ENCODE peak calls at places on chromosome 9, in seven cellular contexts. M is IMR-90, Y is right lobe of liver, S is HCT116, X is testis, I is spleen, U is ovary. J is an unnamed sample.

GRCh38 chr9:76620586-76620985 is 143.7 kb upstream of the PCA3 start:
- DNase-seq in M (no peak), Y (no peak), S (no peak), X (no peak), I (no peak), U (no peak), J (no peak)

GRCh38 chr9:107144475-107144874 is 138.6 kb upstream of the RAD23B start:
- DNase-seq in M (no peak), Y (no peak), S (no peak), X (no peak), I (no peak), U (no peak), J (no peak)

GRCh38 chr9:136412912-136413420 is 2.5 kb downstream of the PMPCA start:
- DNase-seq in M (no peak), Y (no peak), S (no peak), X (no peak), I (no peak), U (no peak), J (no peak)

GRCh38 chr9:85425153-85425611 is 316.6 kb downstream of the AGTPBP1 start:
- DNase-seq in M (no peak), Y (peak), S (peak), X (peak), I (no peak), U (peak), J (peak)

GRCh38 chr9:137988051-137988450 is 110.5 kb downstream of the CACNA1B start:
- DNase-seq in M (no peak), Y (no peak), S (no peak), X (peak), I (peak), U (no peak), J (no peak)

GRCh38 chr9:113985968-113986585 is 92.0 kb downstream of the AMBP start:
- DNase-seq in M (peak), Y (no peak), S (no peak), X (no peak), I (no peak), U (no peak), J (no peak)

GRCh38 chr9:15999422-16000339 is 446.8 kb downstream of the CCDC171 start:
- DNase-seq in M (peak), Y (no peak), S (peak), X (no peak), I (no peak), U (no peak), J (no peak)

GRCh38 chr9:126049088-126049487 is 277.5 kb upstream of the MVB12B start:
- DNase-seq in M (no peak), Y (no peak), S (no peak), X (no peak), I (no peak), U (no peak), J (no peak)

GRCh38 chr9:20604561-20604960 is 17.7 kb downstream of the MLLT3 start:
- DNase-seq in M (peak), Y (no peak), S (no peak), X (no peak), I (no peak), U (no peak), J (no peak)

GRCh38 chr9:137317021-137317978 is 15.2 kb upstream of the NRARP start:
- DNase-seq in M (no peak), Y (no peak), S (no peak), X (no peak), I (peak), U (peak), J (no peak)

GRCh38 chr9:136926154-136926704 is 18.3 kb downstream of the FBXW5 start:
- DNase-seq in M (no peak), Y (no peak), S (no peak), X (no peak), I (no peak), U (no peak), J (no peak)

GRCh38 chr9:136659861-136660784 is 2.6 kb upstream of the EGFL7 start:
- DNase-seq in M (no peak), Y (peak), S (no peak), X (no peak), I (peak), U (no peak), J (no peak)

GRCh38 chr9:105044458-105044857 is 116.5 kb upstream of the ABCA1 start:
- DNase-seq in M (no peak), Y (no peak), S (no peak), X (peak), I (no peak), U (no peak), J (no peak)

GRCh38 chr9:107587175-107587963 is 97.8 kb upstream of the KLF4 start:
- DNase-seq in M (no peak), Y (peak), S (no peak), X (no peak), I (peak), U (peak), J (no peak)

GRCh38 chr9:13054381-13054780 is 225.1 kb downstream of the MPDZ start:
- DNase-seq in M (no peak), Y (no peak), S (no peak), X (no peak), I (no peak), U (no peak), J (no peak)

DNA sequence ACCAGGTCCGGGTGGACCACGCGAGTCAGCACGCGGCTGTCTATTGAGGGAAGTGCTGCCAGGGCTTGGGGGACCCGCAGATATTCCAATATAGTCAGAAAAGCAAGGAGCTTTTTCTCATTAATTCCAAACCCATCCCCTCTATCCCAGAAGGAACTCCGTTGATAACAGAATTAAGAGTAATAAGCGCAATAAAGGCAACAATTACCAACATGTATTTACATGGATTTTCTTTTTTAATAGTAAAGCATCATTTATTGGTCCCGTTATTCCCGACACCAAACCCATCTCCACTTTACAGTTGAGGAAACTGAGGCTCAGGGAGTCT is 7.7 kb downstream of the PHF19 start:
- DNase-seq in M (no peak), Y (no peak), S (no peak), X (no peak), I (no peak), U (no peak), J (no peak)
- TF ChIP-seq POLR2A in M (no peak), Y (no peak), S (no peak), X (no peak), I (no peak), U (no peak), J (no peak)

DNA sequence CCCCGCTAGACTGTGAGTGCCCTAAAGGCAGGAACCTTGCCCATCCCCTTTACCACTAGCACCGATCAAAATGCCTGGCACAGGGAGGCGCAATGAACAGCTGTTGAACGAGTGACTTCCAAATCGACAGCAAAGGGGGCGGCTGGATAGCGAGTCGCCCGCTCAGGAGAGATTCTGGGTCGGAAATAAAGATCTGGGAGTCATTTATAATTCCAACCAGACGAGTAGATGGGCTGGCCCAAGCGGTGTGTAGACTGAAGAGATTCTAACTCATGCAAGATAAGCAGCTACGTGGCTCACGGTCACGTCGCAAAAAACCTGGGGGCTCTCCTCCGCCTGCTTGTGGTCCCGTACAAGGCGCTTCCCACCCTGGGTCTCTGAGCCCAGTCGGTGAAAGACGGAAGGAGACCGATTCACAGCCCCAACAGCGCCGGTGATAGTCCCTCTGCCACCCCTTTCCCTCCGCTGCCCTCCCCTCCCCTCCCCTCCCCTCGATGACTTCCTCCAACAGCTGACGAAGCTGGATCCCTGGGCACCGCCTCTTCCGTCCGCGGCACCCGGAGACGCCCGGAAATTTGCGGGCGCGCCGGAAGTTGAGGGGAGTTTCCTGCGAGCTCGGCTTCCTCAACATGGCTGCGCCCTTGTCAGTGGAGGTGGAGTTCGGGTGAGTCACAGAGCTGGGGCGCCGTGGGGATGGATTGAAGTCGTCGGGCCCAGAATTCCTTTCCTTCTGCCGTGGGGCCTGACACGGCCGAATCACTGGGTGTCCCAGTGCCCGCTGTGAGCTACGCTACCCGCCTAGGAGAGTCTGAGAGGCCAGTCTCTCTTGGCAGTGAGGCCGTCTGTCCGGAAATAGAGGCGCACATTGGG is at the start of gene URM1:
- DNase-seq in M (peak), Y (peak), S (peak), X (peak), I (peak), U (peak), J (peak)
- TF ChIP-seq POLR2A in M (peak), Y (peak), S (peak), X (peak), I (peak), U (peak), J (peak)

GRCh38 chr9:34644766-34645314 is 1.6 kb upstream of the GALT start:
- DNase-seq in M (no peak), Y (no peak), S (no peak), X (no peak), I (no peak), U (no peak), J (no peak)

GRCh38 chr9:34647651-34648050 is 1.2 kb downstream of the GALT start:
- DNase-seq in M (no peak), Y (no peak), S (no peak), X (no peak), I (no peak), U (no peak), J (peak)

GRCh38 chr9:34648673-34649072 is 2.2 kb downstream of the GALT start:
- DNase-seq in M (no peak), Y (no peak), S (no peak), X (no peak), I (no peak), U (no peak), J (no peak)

GRCh38 chr9:34647084-34647403 is 569 bp downstream of the GALT start:
- DNase-seq in M (no peak), Y (no peak), S (no peak), X (no peak), I (no peak), U (no peak), J (no peak)

DNA sequence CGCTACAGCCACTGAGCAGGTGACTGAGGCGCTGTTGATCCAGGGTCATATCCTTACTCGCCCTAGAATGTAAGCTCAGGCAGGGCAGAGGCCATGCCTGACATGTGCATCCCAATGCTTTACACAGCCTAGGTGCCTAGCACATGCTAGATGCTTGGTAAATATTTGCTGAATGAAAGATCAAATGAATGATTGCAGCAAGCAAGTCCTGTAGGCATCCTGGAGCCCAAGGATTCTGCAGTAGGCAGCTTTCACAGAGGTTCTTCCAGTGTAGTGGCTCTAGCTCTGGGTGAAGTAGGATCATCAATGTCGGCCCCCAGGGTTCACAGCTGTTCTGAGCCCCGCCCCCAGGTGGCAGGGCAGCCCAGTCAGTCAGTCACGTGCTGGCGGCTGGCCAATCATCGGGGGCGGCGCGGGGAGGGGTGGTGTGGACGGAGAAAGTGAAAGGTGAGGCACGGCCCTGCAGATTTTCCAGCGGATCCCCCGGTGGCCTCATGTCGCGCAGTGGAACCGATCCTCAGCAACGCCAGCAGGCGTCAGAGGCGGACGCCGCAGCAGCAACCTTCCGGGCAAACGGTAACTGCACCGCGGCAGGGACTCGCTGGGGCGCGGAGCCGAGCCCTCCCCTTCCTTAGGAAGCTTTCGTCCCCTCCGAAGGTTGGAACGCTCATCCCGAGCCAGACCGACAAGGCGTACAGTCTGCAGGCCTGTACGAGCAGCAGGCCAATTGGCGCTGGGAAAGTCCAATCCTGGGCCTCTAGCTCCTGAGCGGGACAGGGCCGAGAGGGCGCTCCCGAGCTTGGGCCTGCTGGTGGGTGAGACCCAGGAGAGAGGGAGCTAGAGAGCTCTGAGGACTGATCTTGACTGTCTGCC is at the start of gene GALT:
- DNase-seq in M (peak), Y (peak), S (peak), X (peak), I (peak), U (peak), J (peak)
- TF ChIP-seq POLR2A in M (no peak), Y (peak), S (peak), X (no peak), I (no peak), U (no peak), J (peak)

GRCh38 chr9:109012009-109012875 is 1.1 kb downstream of the CTNNAL1 start:
- DNase-seq in M (peak), Y (peak), S (peak), X (peak), I (no peak), U (peak), J (peak)
- TF ChIP-seq POLR2A in M (peak), Y (peak), S (no peak), X (no peak), I (no peak), U (no peak), J (no peak)

DNA sequence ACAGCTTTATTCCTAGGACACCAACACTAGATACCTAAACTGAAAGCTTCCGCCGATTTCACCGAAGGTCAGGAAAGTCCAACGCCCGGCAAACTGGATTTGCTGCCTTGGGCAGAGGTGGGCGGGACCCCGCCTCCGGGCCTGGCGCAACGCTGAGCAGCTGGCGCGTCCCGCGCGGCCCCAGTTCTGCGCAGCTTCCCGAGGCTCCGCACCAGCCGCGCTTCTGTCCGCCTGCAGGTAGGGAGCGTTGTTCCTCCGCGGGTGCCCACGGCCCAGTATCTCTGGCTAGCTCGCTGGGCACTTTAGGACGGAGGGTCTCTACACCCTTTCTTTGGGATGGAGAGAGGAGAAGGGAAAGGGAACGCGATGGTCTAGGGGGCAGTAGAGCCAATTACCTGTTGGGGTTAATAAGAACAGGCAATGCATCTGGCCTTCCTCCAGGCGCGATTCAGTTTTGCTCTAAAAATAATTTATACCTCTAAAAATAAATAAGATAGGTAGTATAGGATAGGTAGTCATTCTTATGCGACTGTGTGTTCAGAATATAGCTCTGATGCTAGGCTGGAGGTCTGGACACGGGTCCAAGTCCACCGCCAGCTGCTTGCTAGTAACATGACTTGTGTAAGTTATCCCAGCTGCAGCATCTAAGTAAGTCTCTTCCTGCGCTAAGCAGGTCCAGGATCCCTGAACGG is at the start of gene CD274:
- DNase-seq in M (peak), Y (peak), S (peak), X (peak), I (peak), U (peak), J (peak)
- TF ChIP-seq POLR2A in M (peak), Y (peak), S (peak), X (no peak), I (no peak), U (peak), J (peak)

GRCh38 chr9:134046894-134047681 is 20.7 kb downstream of the BRD3 start:
- DNase-seq in M (no peak), Y (no peak), S (no peak), X (no peak), I (no peak), U (no peak), J (no peak)
- TF ChIP-seq POLR2A in M (no peak), Y (no peak), S (no peak), X (no peak), I (no peak), U (no peak), J (no peak)

GRCh38 chr9:79642671-79643070 is 70.9 kb downstream of the TLE4 start:
- DNase-seq in M (no peak), Y (no peak), S (no peak), X (no peak), I (no peak), U (no peak), J (no peak)
- TF ChIP-seq POLR2A in M (no peak), Y (no peak), S (no peak), X (no peak), I (no peak), U (no peak), J (no peak)

GRCh38 chr9:118366228-118366627 is 662.0 kb downstream of the TLR4 start:
- DNase-seq in M (no peak), Y (no peak), S (no peak), X (no peak), I (no peak), U (no peak), J (no peak)

GRCh38 chr9:118364266-118365075 is 660.3 kb downstream of the TLR4 start:
- DNase-seq in M (no peak), Y (no peak), S (no peak), X (no peak), I (no peak), U (no peak), J (no peak)

GRCh38 chr9:118362123-118362522 is 657.9 kb downstream of the TLR4 start:
- DNase-seq in M (no peak), Y (no peak), S (no peak), X (no peak), I (no peak), U (no peak), J (no peak)

GRCh38 chr9:118360036-118360435 is 655.8 kb downstream of the TLR4 start:
- DNase-seq in M (no peak), Y (no peak), S (no peak), X (no peak), I (no peak), U (no peak), J (no peak)

GRCh38 chr9:118362596-118362995 is 658.4 kb downstream of the TLR4 start:
- DNase-seq in M (no peak), Y (no peak), S (no peak), X (no peak), I (no peak), U (no peak), J (no peak)
- TF ChIP-seq POLR2A in M (no peak), Y (no peak), S (no peak), X (no peak), I (no peak), U (no peak), J (no peak)

GRCh38 chr9:109012876-109013677 is at the start of gene CTNNAL1:
- DNase-seq in M (peak), Y (peak), S (peak), X (peak), I (peak), U (peak), J (peak)
- TF ChIP-seq POLR2A in M (peak), Y (peak), S (peak), X (peak), I (peak), U (peak), J (peak)

GRCh38 chr9:90826326-90827020 is 24.9 kb downstream of the SYK start:
- DNase-seq in M (no peak), Y (no peak), S (no peak), X (no peak), I (no peak), U (no peak), J (no peak)

GRCh38 chr9:90830051-90830450 is 28.4 kb downstream of the SYK start:
- DNase-seq in M (no peak), Y (no peak), S (no peak), X (no peak), I (no peak), U (no peak), J (no peak)

GRCh38 chr9:90825586-90825985 is 24.0 kb downstream of the SYK start:
- DNase-seq in M (no peak), Y (no peak), S (no peak), X (no peak), I (no peak), U (no peak), J (no peak)

GRCh38 chr9:90830977-90831376 is 29.4 kb downstream of the SYK start:
- DNase-seq in M (no peak), Y (no peak), S (no peak), X (no peak), I (no peak), U (no peak), J (no peak)

GRCh38 chr9:90827181-90827866 is 25.7 kb downstream of the SYK start:
- DNase-seq in M (no peak), Y (no peak), S (no peak), X (no peak), I (no peak), U (no peak), J (no peak)
- TF ChIP-seq POLR2A in M (no peak), Y (no peak), S (no peak), X (no peak), I (no peak), U (no peak), J (no peak)